ENCODE peak calls at places on chromosomes 4 and X, in eight cellular contexts. One of them, this sample, is unnamed. For H3K36me3, the result is how much of the 10 kb centered on the place peaks cover.

GRCh38 chr4:147866532-147867271 is 134.8 kb downstream of the ARHGAP10 start:
- DNase-seq in BE2C: peak
- DNase-seq in cardiac muscle cell: peak
- DNase-seq in GM23248: peak
- DNase-seq in IMR-90: peak
- DNase-seq in bronchial epithelial cell: peak
- DNase-seq in HepG2: peak
- DNase-seq in breast epithelium: peak
- DNase-seq in this sample: peak

GRCh38 chr4:183658362-183659028 is 490 bp downstream of the RWDD4 start:
- DNase-seq in BE2C: peak
- DNase-seq in cardiac muscle cell: peak
- DNase-seq in GM23248: peak
- DNase-seq in IMR-90: peak
- DNase-seq in bronchial epithelial cell: peak
- DNase-seq in HepG2: peak
- DNase-seq in breast epithelium: no peak
- DNase-seq in this sample: no peak

GRCh38 chrX:155263854-155264628 is at the start of gene RAB39B:
- DNase-seq in BE2C: peak
- DNase-seq in cardiac muscle cell: peak
- DNase-seq in GM23248: peak
- DNase-seq in IMR-90: peak
- DNase-seq in bronchial epithelial cell: peak
- DNase-seq in HepG2: peak
- DNase-seq in breast epithelium: no peak
- DNase-seq in this sample: peak

GRCh38 chr4:119302073-119302832 is 19.7 kb downstream of the FABP2 start:
- DNase-seq in BE2C: no peak
- DNase-seq in cardiac muscle cell: no peak
- DNase-seq in GM23248: no peak
- DNase-seq in IMR-90: no peak
- DNase-seq in bronchial epithelial cell: no peak
- DNase-seq in HepG2: no peak
- DNase-seq in breast epithelium: no peak
- DNase-seq in this sample: no peak

GRCh38 chrX:109826954-109827708 is 94.1 kb upstream of the ACSL4 start:
- DNase-seq in BE2C: no peak
- DNase-seq in cardiac muscle cell: peak
- DNase-seq in GM23248: peak
- DNase-seq in IMR-90: peak
- DNase-seq in bronchial epithelial cell: peak
- DNase-seq in HepG2: peak
- DNase-seq in breast epithelium: no peak
- DNase-seq in this sample: no peak

GRCh38 chrX:3550160-3550765 is 163.2 kb downstream of the PRKX start:
- DNase-seq in BE2C: no peak
- DNase-seq in cardiac muscle cell: peak
- DNase-seq in GM23248: peak
- DNase-seq in IMR-90: no peak
- DNase-seq in bronchial epithelial cell: peak
- DNase-seq in HepG2: no peak
- DNase-seq in breast epithelium: no peak
- DNase-seq in this sample: no peak

GRCh38 chr4:76764251-76764650 is 133.7 kb downstream of the SOWAHB start:
- DNase-seq in BE2C: no peak
- DNase-seq in cardiac muscle cell: peak
- DNase-seq in GM23248: peak
- DNase-seq in IMR-90: peak
- DNase-seq in bronchial epithelial cell: peak
- DNase-seq in HepG2: no peak
- DNase-seq in breast epithelium: no peak
- DNase-seq in this sample: no peak

GRCh38 chr4:167234388-167234881 is at the start of gene SPOCK3:
- DNase-seq in BE2C: peak
- DNase-seq in cardiac muscle cell: peak
- DNase-seq in GM23248: peak
- DNase-seq in IMR-90: no peak
- DNase-seq in bronchial epithelial cell: peak
- DNase-seq in HepG2: no peak
- DNase-seq in breast epithelium: peak
- DNase-seq in this sample: no peak

GRCh38 chr4:118772149-118773081 is 63.5 kb downstream of the SEC24D start:
- DNase-seq in BE2C: peak
- DNase-seq in cardiac muscle cell: peak
- DNase-seq in GM23248: peak
- DNase-seq in IMR-90: peak
- DNase-seq in bronchial epithelial cell: peak
- DNase-seq in HepG2: peak
- DNase-seq in breast epithelium: no peak
- DNase-seq in this sample: no peak

GRCh38 chr4:163523791-163524365 is 29.4 kb downstream of the TMA16 start:
- DNase-seq in BE2C: no peak
- DNase-seq in cardiac muscle cell: peak
- DNase-seq in GM23248: no peak
- DNase-seq in IMR-90: no peak
- DNase-seq in bronchial epithelial cell: peak
- DNase-seq in HepG2: no peak
- DNase-seq in breast epithelium: no peak
- DNase-seq in this sample: no peak
- H3K36me3 ChIP-seq in BE2C: half or more
- H3K36me3 ChIP-seq in cardiac muscle cell: half or more
- H3K36me3 ChIP-seq in GM23248: half or more
- H3K36me3 ChIP-seq in IMR-90: under half
- H3K36me3 ChIP-seq in bronchial epithelial cell: under half
- H3K36me3 ChIP-seq in HepG2: under half
- H3K36me3 ChIP-seq in breast epithelium: under half
- H3K36me3 ChIP-seq in this sample: under half

GRCh38 chrX:16702700-16703599 is 9.5 kb downstream of the CTPS2 start:
- DNase-seq in BE2C: no peak
- DNase-seq in cardiac muscle cell: no peak
- DNase-seq in GM23248: no peak
- DNase-seq in IMR-90: no peak
- DNase-seq in bronchial epithelial cell: no peak
- DNase-seq in HepG2: peak
- DNase-seq in breast epithelium: no peak
- DNase-seq in this sample: no peak

GRCh38 chrX:16695079-16695676 is 17.3 kb downstream of the CTPS2 start:
- DNase-seq in BE2C: peak
- DNase-seq in cardiac muscle cell: peak
- DNase-seq in GM23248: peak
- DNase-seq in IMR-90: peak
- DNase-seq in bronchial epithelial cell: peak
- DNase-seq in HepG2: peak
- DNase-seq in breast epithelium: no peak
- DNase-seq in this sample: no peak

GRCh38 chrX:16699389-16699788 is 13.1 kb downstream of the CTPS2 start:
- DNase-seq in BE2C: no peak
- DNase-seq in cardiac muscle cell: no peak
- DNase-seq in GM23248: no peak
- DNase-seq in IMR-90: no peak
- DNase-seq in bronchial epithelial cell: no peak
- DNase-seq in HepG2: no peak
- DNase-seq in breast epithelium: no peak
- DNase-seq in this sample: no peak

GRCh38 chrX:16700734-16701133 is 11.7 kb downstream of the CTPS2 start:
- DNase-seq in BE2C: no peak
- DNase-seq in cardiac muscle cell: no peak
- DNase-seq in GM23248: peak
- DNase-seq in IMR-90: no peak
- DNase-seq in bronchial epithelial cell: no peak
- DNase-seq in HepG2: peak
- DNase-seq in breast epithelium: no peak
- DNase-seq in this sample: no peak

DNA sequence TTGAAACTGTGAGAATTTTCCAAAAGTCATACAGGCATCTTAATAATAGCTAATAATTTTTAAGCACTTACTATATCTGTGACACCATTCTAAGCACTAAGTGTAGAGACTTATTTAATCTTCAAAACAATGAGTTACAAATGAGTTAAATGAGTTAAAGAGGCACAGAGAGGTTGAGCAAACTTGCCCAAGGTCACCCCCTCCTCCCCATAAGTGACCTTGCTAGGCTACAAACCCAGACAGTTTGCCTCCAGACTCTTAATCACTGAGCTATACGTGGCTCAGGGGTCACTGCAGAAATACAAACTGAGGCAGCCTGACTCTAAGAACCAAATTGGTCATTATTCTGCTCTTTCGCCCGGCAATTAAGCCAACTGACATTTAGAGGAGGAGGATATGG is 15.5 kb downstream of the CTPS2 start:
- DNase-seq in BE2C: no peak
- DNase-seq in cardiac muscle cell: no peak
- DNase-seq in GM23248: no peak
- DNase-seq in IMR-90: no peak
- DNase-seq in bronchial epithelial cell: no peak
- DNase-seq in HepG2: no peak
- DNase-seq in breast epithelium: no peak
- DNase-seq in this sample: no peak
- H3K36me3 ChIP-seq in BE2C: under half
- H3K36me3 ChIP-seq in cardiac muscle cell: under half
- H3K36me3 ChIP-seq in GM23248: under half
- H3K36me3 ChIP-seq in IMR-90: under half
- H3K36me3 ChIP-seq in bronchial epithelial cell: under half
- H3K36me3 ChIP-seq in HepG2: under half
- H3K36me3 ChIP-seq in breast epithelium: under half
- H3K36me3 ChIP-seq in this sample: under half

DNA sequence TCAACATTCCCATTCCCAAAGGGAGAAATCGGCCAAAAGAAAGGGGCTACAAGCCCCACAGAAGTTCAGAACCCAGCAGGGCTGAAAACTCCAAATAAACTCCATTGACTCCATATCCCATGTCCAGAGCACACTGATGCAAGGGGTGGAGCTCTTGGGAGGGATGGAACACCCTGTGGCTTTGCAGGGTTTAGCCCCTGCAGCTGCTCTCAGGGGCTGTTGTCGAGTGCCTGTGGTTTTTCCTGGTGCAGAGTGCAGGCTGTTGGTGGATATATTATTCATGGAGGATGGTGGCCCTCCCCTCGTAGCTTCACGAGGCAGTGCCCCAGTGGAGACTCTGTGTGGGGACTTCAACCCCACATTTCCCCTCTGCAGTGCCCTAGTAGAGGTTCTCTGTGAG is 53.7 kb downstream of the PDGFRA start:
- DNase-seq in BE2C: no peak
- DNase-seq in cardiac muscle cell: no peak
- DNase-seq in GM23248: no peak
- DNase-seq in IMR-90: no peak
- DNase-seq in bronchial epithelial cell: no peak
- DNase-seq in HepG2: no peak
- DNase-seq in breast epithelium: no peak
- DNase-seq in this sample: no peak
- H3K36me3 ChIP-seq in BE2C: under half
- H3K36me3 ChIP-seq in cardiac muscle cell: half or more
- H3K36me3 ChIP-seq in GM23248: half or more
- H3K36me3 ChIP-seq in IMR-90: half or more
- H3K36me3 ChIP-seq in bronchial epithelial cell: under half
- H3K36me3 ChIP-seq in HepG2: under half
- H3K36me3 ChIP-seq in breast epithelium: under half
- H3K36me3 ChIP-seq in this sample: under half

DNA sequence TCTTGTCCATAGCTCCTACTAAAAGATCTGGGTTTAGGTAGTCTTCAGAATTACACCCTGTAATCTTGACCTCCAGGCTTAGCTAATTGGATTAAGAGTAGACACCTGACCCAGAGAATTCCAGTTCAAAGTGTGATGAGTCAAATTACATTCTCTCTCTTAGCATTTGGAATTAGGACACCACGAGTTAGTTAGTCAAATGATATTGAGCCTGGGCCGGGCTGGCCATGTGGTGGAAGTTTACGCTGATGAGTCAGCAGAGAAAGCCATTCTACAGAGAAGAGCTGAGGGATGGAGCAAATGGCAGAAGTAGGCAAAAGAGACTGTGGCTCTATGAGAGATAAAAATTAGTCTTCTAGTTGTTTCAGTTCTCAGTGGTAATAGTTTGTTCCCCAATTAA is 31.1 kb downstream of the CEP44 start:
- DNase-seq in BE2C: peak
- DNase-seq in cardiac muscle cell: peak
- DNase-seq in GM23248: peak
- DNase-seq in IMR-90: peak
- DNase-seq in bronchial epithelial cell: peak
- DNase-seq in HepG2: no peak
- DNase-seq in breast epithelium: no peak
- DNase-seq in this sample: no peak
- H3K36me3 ChIP-seq in BE2C: half or more
- H3K36me3 ChIP-seq in cardiac muscle cell: under half
- H3K36me3 ChIP-seq in GM23248: under half
- H3K36me3 ChIP-seq in IMR-90: under half
- H3K36me3 ChIP-seq in bronchial epithelial cell: under half
- H3K36me3 ChIP-seq in HepG2: under half
- H3K36me3 ChIP-seq in breast epithelium: under half
- H3K36me3 ChIP-seq in this sample: under half